ENCODE peak calls at places on chromosomes 7 and 10, in six cellular contexts. One of them, this sample, is unnamed.

GRCh38 chr10:12193193-12193592 is 2.5 kb downstream of the NUDT5 start:
- DNase-seq in NCI-H1048: no peak
- DNase-seq in HEK293T: no peak
- DNase-seq in activated T-cell treated with anti-CD3 and anti-CD28 coated beads, Interleukin-2, amount 50 U/mL, for 72 hours: no peak
- DNase-seq in uterus: no peak
- DNase-seq in NCI-H446 treated with DMSO at 0.1 percent for 48 hours: no peak
- DNase-seq in this sample: no peak

GRCh38 chr10:22770270-22770669 is 55.9 kb upstream of the PIP4K2A start:
- DNase-seq in NCI-H1048: no peak
- DNase-seq in HEK293T: no peak
- DNase-seq in activated T-cell treated with anti-CD3 and anti-CD28 coated beads, Interleukin-2, amount 50 U/mL, for 72 hours: no peak
- DNase-seq in uterus: no peak
- DNase-seq in NCI-H446 treated with DMSO at 0.1 percent for 48 hours: no peak
- DNase-seq in this sample: no peak

GRCh38 chr7:129664029-129665012 is 52.8 kb downstream of the NRF1 start:
- DNase-seq in NCI-H1048: no peak
- DNase-seq in HEK293T: peak; percentile 35
- DNase-seq in activated T-cell treated with anti-CD3 and anti-CD28 coated beads, Interleukin-2, amount 50 U/mL, for 72 hours: no peak
- DNase-seq in uterus: no peak
- DNase-seq in NCI-H446 treated with DMSO at 0.1 percent for 48 hours: no peak
- DNase-seq in this sample: no peak

GRCh38 chr7:52080493-52080892 is 763.9 kb upstream of the COBL start:
- DNase-seq in NCI-H1048: no peak
- DNase-seq in HEK293T: no peak
- DNase-seq in activated T-cell treated with anti-CD3 and anti-CD28 coated beads, Interleukin-2, amount 50 U/mL, for 72 hours: no peak
- DNase-seq in uterus: no peak
- DNase-seq in NCI-H446 treated with DMSO at 0.1 percent for 48 hours: no peak
- DNase-seq in this sample: no peak

GRCh38 chr10:69684020-69684980 is 54.3 kb downstream of the FAM241B start:
- DNase-seq in NCI-H1048: no peak
- DNase-seq in HEK293T: no peak
- DNase-seq in activated T-cell treated with anti-CD3 and anti-CD28 coated beads, Interleukin-2, amount 50 U/mL, for 72 hours: no peak
- DNase-seq in uterus: peak; percentile 61
- DNase-seq in NCI-H446 treated with DMSO at 0.1 percent for 48 hours: no peak
- DNase-seq in this sample: no peak

GRCh38 chr7:32427769-32428291 is 62.4 kb downstream of the LSM5 start:
- DNase-seq in NCI-H1048: peak; percentile 56
- DNase-seq in HEK293T: peak; percentile 84
- DNase-seq in activated T-cell treated with anti-CD3 and anti-CD28 coated beads, Interleukin-2, amount 50 U/mL, for 72 hours: peak; percentile 68
- DNase-seq in uterus: peak; percentile 41
- DNase-seq in NCI-H446 treated with DMSO at 0.1 percent for 48 hours: no peak
- DNase-seq in this sample: peak; percentile 16

GRCh38 chr10:59678884-59679301 is 30.8 kb downstream of the SLC16A9 start:
- DNase-seq in NCI-H1048: no peak
- DNase-seq in HEK293T: no peak
- DNase-seq in activated T-cell treated with anti-CD3 and anti-CD28 coated beads, Interleukin-2, amount 50 U/mL, for 72 hours: peak; percentile 10
- DNase-seq in uterus: no peak
- DNase-seq in NCI-H446 treated with DMSO at 0.1 percent for 48 hours: no peak
- DNase-seq in this sample: no peak

GRCh38 chr10:8375137-8375536 is 320.6 kb downstream of the GATA3 start:
- DNase-seq in NCI-H1048: no peak
- DNase-seq in HEK293T: no peak
- DNase-seq in activated T-cell treated with anti-CD3 and anti-CD28 coated beads, Interleukin-2, amount 50 U/mL, for 72 hours: no peak
- DNase-seq in uterus: no peak
- DNase-seq in NCI-H446 treated with DMSO at 0.1 percent for 48 hours: no peak
- DNase-seq in this sample: no peak

GRCh38 chr7:110347091-110347490 is 743.8 kb upstream of the LRRN3 start:
- DNase-seq in NCI-H1048: no peak
- DNase-seq in HEK293T: no peak
- DNase-seq in activated T-cell treated with anti-CD3 and anti-CD28 coated beads, Interleukin-2, amount 50 U/mL, for 72 hours: no peak
- DNase-seq in uterus: no peak
- DNase-seq in NCI-H446 treated with DMSO at 0.1 percent for 48 hours: peak; percentile 63
- DNase-seq in this sample: no peak

GRCh38 chr7:84612976-84613375 is 418.4 kb upstream of the SEMA3A start:
- DNase-seq in NCI-H1048: no peak
- DNase-seq in HEK293T: no peak
- DNase-seq in activated T-cell treated with anti-CD3 and anti-CD28 coated beads, Interleukin-2, amount 50 U/mL, for 72 hours: no peak
- DNase-seq in uterus: no peak
- DNase-seq in NCI-H446 treated with DMSO at 0.1 percent for 48 hours: no peak
- DNase-seq in this sample: no peak

GRCh38 chr10:122140477-122140902 is 130.6 kb upstream of the BTBD16 start:
- DNase-seq in NCI-H1048: no peak
- DNase-seq in HEK293T: no peak
- DNase-seq in activated T-cell treated with anti-CD3 and anti-CD28 coated beads, Interleukin-2, amount 50 U/mL, for 72 hours: no peak
- DNase-seq in uterus: no peak
- DNase-seq in NCI-H446 treated with DMSO at 0.1 percent for 48 hours: no peak
- DNase-seq in this sample: no peak

GRCh38 chr7:15600298-15600697 is 38.5 kb upstream of the AGMO start:
- DNase-seq in NCI-H1048: no peak
- DNase-seq in HEK293T: no peak
- DNase-seq in activated T-cell treated with anti-CD3 and anti-CD28 coated beads, Interleukin-2, amount 50 U/mL, for 72 hours: no peak
- DNase-seq in uterus: no peak
- DNase-seq in NCI-H446 treated with DMSO at 0.1 percent for 48 hours: no peak
- DNase-seq in this sample: no peak

GRCh38 chr10:86535057-86535882 is 13.7 kb upstream of the WAPL start:
- DNase-seq in NCI-H1048: no peak
- DNase-seq in HEK293T: no peak
- DNase-seq in activated T-cell treated with anti-CD3 and anti-CD28 coated beads, Interleukin-2, amount 50 U/mL, for 72 hours: peak; percentile 38
- DNase-seq in uterus: peak; percentile 51
- DNase-seq in NCI-H446 treated with DMSO at 0.1 percent for 48 hours: no peak
- DNase-seq in this sample: peak; percentile 93

GRCh38 chr7:192035-192649 is at the start of gene FAM20C:
- DNase-seq in NCI-H1048: peak; percentile 43
- DNase-seq in HEK293T: peak; percentile 54
- DNase-seq in activated T-cell treated with anti-CD3 and anti-CD28 coated beads, Interleukin-2, amount 50 U/mL, for 72 hours: peak; percentile 35
- DNase-seq in uterus: peak; percentile 84
- DNase-seq in NCI-H446 treated with DMSO at 0.1 percent for 48 hours: peak; percentile 59
- DNase-seq in this sample: peak; percentile 79

GRCh38 chr7:29987821-29988317 is 1.7 kb downstream of the SCRN1 start:
- DNase-seq in NCI-H1048: peak; percentile 5
- DNase-seq in HEK293T: peak; percentile 48
- DNase-seq in activated T-cell treated with anti-CD3 and anti-CD28 coated beads, Interleukin-2, amount 50 U/mL, for 72 hours: no peak
- DNase-seq in uterus: peak; percentile 22
- DNase-seq in NCI-H446 treated with DMSO at 0.1 percent for 48 hours: peak; percentile 84
- DNase-seq in this sample: no peak

GRCh38 chr7:144414815-144415214 is 11.3 kb upstream of the NOBOX start:
- DNase-seq in NCI-H1048: no peak
- DNase-seq in HEK293T: no peak
- DNase-seq in activated T-cell treated with anti-CD3 and anti-CD28 coated beads, Interleukin-2, amount 50 U/mL, for 72 hours: no peak
- DNase-seq in uterus: no peak
- DNase-seq in NCI-H446 treated with DMSO at 0.1 percent for 48 hours: no peak
- DNase-seq in this sample: no peak

GRCh38 chr10:36464291-36464690 is 661.1 kb upstream of the ANKRD30A start:
- DNase-seq in NCI-H1048: no peak
- DNase-seq in HEK293T: no peak
- DNase-seq in activated T-cell treated with anti-CD3 and anti-CD28 coated beads, Interleukin-2, amount 50 U/mL, for 72 hours: no peak
- DNase-seq in uterus: no peak
- DNase-seq in NCI-H446 treated with DMSO at 0.1 percent for 48 hours: no peak
- DNase-seq in this sample: no peak

GRCh38 chr10:59362184-59362966 is at the start of gene FAM13C:
- DNase-seq in NCI-H1048: peak; percentile 25
- DNase-seq in HEK293T: peak; percentile 67
- DNase-seq in activated T-cell treated with anti-CD3 and anti-CD28 coated beads, Interleukin-2, amount 50 U/mL, for 72 hours: peak; percentile 3
- DNase-seq in uterus: peak; percentile 61
- DNase-seq in NCI-H446 treated with DMSO at 0.1 percent for 48 hours: peak; percentile 47
- DNase-seq in this sample: peak; percentile 93

GRCh38 chr7:158188676-158189075 is 398.9 kb downstream of the PTPRN2 start:
- DNase-seq in NCI-H1048: no peak
- DNase-seq in HEK293T: no peak
- DNase-seq in activated T-cell treated with anti-CD3 and anti-CD28 coated beads, Interleukin-2, amount 50 U/mL, for 72 hours: no peak
- DNase-seq in uterus: no peak
- DNase-seq in NCI-H446 treated with DMSO at 0.1 percent for 48 hours: no peak
- DNase-seq in this sample: no peak

GRCh38 chr10:119189811-119190282 is 11.2 kb upstream of the PRDX3 start:
- DNase-seq in NCI-H1048: no peak
- DNase-seq in HEK293T: no peak
- DNase-seq in activated T-cell treated with anti-CD3 and anti-CD28 coated beads, Interleukin-2, amount 50 U/mL, for 72 hours: no peak
- DNase-seq in uterus: no peak
- DNase-seq in NCI-H446 treated with DMSO at 0.1 percent for 48 hours: no peak
- DNase-seq in this sample: no peak

GRCh38 chr10:74683067-74683466 is 143.3 kb upstream of the KAT6B start:
- DNase-seq in NCI-H1048: no peak
- DNase-seq in HEK293T: no peak
- DNase-seq in activated T-cell treated with anti-CD3 and anti-CD28 coated beads, Interleukin-2, amount 50 U/mL, for 72 hours: no peak
- DNase-seq in uterus: no peak
- DNase-seq in NCI-H446 treated with DMSO at 0.1 percent for 48 hours: no peak
- DNase-seq in this sample: no peak

GRCh38 chr7:7536396-7537019 is 835 bp upstream of the COL28A1 start:
- DNase-seq in NCI-H1048: no peak
- DNase-seq in HEK293T: no peak
- DNase-seq in activated T-cell treated with anti-CD3 and anti-CD28 coated beads, Interleukin-2, amount 50 U/mL, for 72 hours: no peak
- DNase-seq in uterus: no peak
- DNase-seq in NCI-H446 treated with DMSO at 0.1 percent for 48 hours: no peak
- DNase-seq in this sample: no peak

GRCh38 chr7:2864999-2865670 is 21.0 kb upstream of the GNA12 start:
- DNase-seq in NCI-H1048: no peak
- DNase-seq in HEK293T: peak; percentile 73
- DNase-seq in activated T-cell treated with anti-CD3 and anti-CD28 coated beads, Interleukin-2, amount 50 U/mL, for 72 hours: peak; percentile 79
- DNase-seq in uterus: peak; percentile 73
- DNase-seq in NCI-H446 treated with DMSO at 0.1 percent for 48 hours: no peak
- DNase-seq in this sample: peak; percentile 92

GRCh38 chr7:155860461-155860839 is 48.2 kb upstream of the SHH start:
- DNase-seq in NCI-H1048: no peak
- DNase-seq in HEK293T: no peak
- DNase-seq in activated T-cell treated with anti-CD3 and anti-CD28 coated beads, Interleukin-2, amount 50 U/mL, for 72 hours: no peak
- DNase-seq in uterus: no peak
- DNase-seq in NCI-H446 treated with DMSO at 0.1 percent for 48 hours: no peak
- DNase-seq in this sample: peak; percentile 52

This sample was measured in lower leg skin.